ENCODE peak calls at places on chromosomes 6 and 20, in six cellular contexts. V, S, Y, F, T and A are unnamed samples.

GRCh38 chr6:28303570-28303969 is 22.2 kb downstream of the PGBD1 start:
- DNase-seq in T (no peak), F (no peak), S (no peak), V (no peak), Y (no peak), A (no peak)

GRCh38 chr20:34951652-34952051 is 4.0 kb downstream of the GSS start:
- DNase-seq in F (no peak), V (no peak), S (no peak), T (no peak), Y (no peak), A (no peak)

GRCh38 chr6:53862517-53863457 is 68.0 kb downstream of the LRRC1 start:
- DNase-seq in V (no peak), Y (no peak), T (no peak), S (no peak), F (no peak), A (no peak)

GRCh38 chr6:169843991-169844390 is 92.6 kb downstream of the ERMARD start:
- DNase-seq in T (peak), F (no peak), V (no peak), Y (no peak), S (no peak), A (no peak)

GRCh38 chr6:162443101-162443500 is 284.5 kb downstream of the PRKN start:
- DNase-seq in V (no peak), T (no peak), F (no peak), S (no peak), Y (no peak), A (peak)

GRCh38 chr6:12014027-12014872 is 2.1 kb downstream of the HIVEP1 start:
- DNase-seq in S (no peak), F (no peak), T (no peak), V (no peak), Y (no peak), A (no peak)

GRCh38 chr6:138970159-138970558 is 17.9 kb downstream of the REPS1 start:
- DNase-seq in T (no peak), F (no peak), Y (no peak), S (no peak), V (no peak), A (no peak)

GRCh38 chr6:149714442-149714841 is 3.5 kb downstream of the LATS1 start:
- DNase-seq in F (no peak), V (no peak), Y (no peak), S (no peak), T (no peak), A (no peak)

GRCh38 chr6:90074161-90074560 is 179.9 kb downstream of the GJA10 start:
- DNase-seq in V (no peak), Y (no peak), T (no peak), F (no peak), S (no peak), A (no peak)

GRCh38 chr20:56518126-56518525 is 6.4 kb upstream of the FAM209A start:
- DNase-seq in Y (no peak), V (no peak), S (no peak), F (no peak), T (no peak), A (no peak)

GRCh38 chr20:63099426-63100267 is 92.9 kb upstream of the BHLHE23 start:
- DNase-seq in T (no peak), F (no peak), Y (peak), S (no peak), V (no peak), A (peak)

GRCh38 chr6:40556023-40556422 is 31.1 kb downstream of the LRFN2 start:
- DNase-seq in T (no peak), S (no peak), V (no peak), F (no peak), Y (no peak), A (no peak)

GRCh38 chr6:149160943-149161342 is 156.6 kb upstream of the TAB2 start:
- DNase-seq in F (no peak), Y (no peak), S (no peak), T (no peak), V (no peak), A (no peak)

GRCh38 chr6:27040244-27041042 is 207.1 kb upstream of the PRSS16 start:
- DNase-seq in F (no peak), T (no peak), Y (no peak), S (no peak), V (no peak), A (no peak)

GRCh38 chr6:110357696-110358535 is at the start of gene METTL24:
- DNase-seq in F (no peak), V (no peak), Y (peak), T (no peak), S (peak), A (peak)

GRCh38 chr6:138493413-138493812 is 5.9 kb downstream of the NHSL1 start:
- DNase-seq in F (no peak), T (no peak), Y (no peak), V (no peak), S (no peak), A (no peak)

GRCh38 chr6:53451165-53451564 is 93.7 kb downstream of the GCLC start:
- DNase-seq in F (no peak), S (no peak), Y (no peak), V (no peak), T (no peak), A (no peak)

GRCh38 chr6:114288696-114289095 is 54.1 kb downstream of the HS3ST5 start:
- DNase-seq in V (no peak), Y (no peak), F (no peak), T (no peak), S (no peak), A (no peak)

GRCh38 chr20:56451056-56451765 is 17.2 kb upstream of the RTF2 start:
- DNase-seq in Y (no peak), T (no peak), F (no peak), S (no peak), V (no peak), A (no peak)

GRCh38 chr6:131858765-131859490 is 51.1 kb downstream of the ENPP1 start:
- DNase-seq in S (no peak), F (no peak), Y (no peak), V (no peak), T (no peak), A (no peak)

GRCh38 chr20:21503345-21503744 is 10.5 kb downstream of the NKX2-2 start:
- DNase-seq in Y (no peak), T (no peak), F (no peak), V (no peak), S (no peak), A (no peak)

GRCh38 chr6:37109714-37110454 is 60.1 kb upstream of the PIM1 start:
- DNase-seq in S (no peak), V (no peak), Y (no peak), F (no peak), T (no peak), A (no peak)

GRCh38 chr6:20365456-20365855 is 36.2 kb upstream of the E2F3 start:
- DNase-seq in F (no peak), V (no peak), T (no peak), S (no peak), Y (no peak), A (no peak)

GRCh38 chr6:148435386-148435785 is 92.7 kb downstream of the SASH1 start:
- DNase-seq in V (no peak), Y (no peak), T (no peak), S (no peak), F (no peak), A (no peak)

GRCh38 chr6:122754191-122754731 is 25.3 kb upstream of the FABP7 start:
- DNase-seq in S (no peak), Y (no peak), T (no peak), F (no peak), V (no peak), A (no peak)
- H3K4me3 ChIP-seq in S (no peak), Y (no peak), T (no peak), F (no peak), V (no peak), A (no peak)

GRCh38 chr20:50794181-50794845 is 548 bp upstream of the BCAS4 start:
- DNase-seq in V (no peak), S (no peak), F (no peak), T (no peak), Y (peak), A (no peak)
- H3K27ac ChIP-seq in V (no peak), S (peak), F (no peak), T (peak), Y (no peak), A (no peak)

GRCh38 chr6:2851727-2852513 is 10.3 kb upstream of the SERPINB1 start:
- DNase-seq in V (no peak), F (no peak), S (no peak), Y (no peak), T (no peak), A (no peak)
- TF ChIP-seq POLR2A in V (no peak), F (no peak), S (no peak), Y (no peak), T (no peak), A (no peak)

DNA sequence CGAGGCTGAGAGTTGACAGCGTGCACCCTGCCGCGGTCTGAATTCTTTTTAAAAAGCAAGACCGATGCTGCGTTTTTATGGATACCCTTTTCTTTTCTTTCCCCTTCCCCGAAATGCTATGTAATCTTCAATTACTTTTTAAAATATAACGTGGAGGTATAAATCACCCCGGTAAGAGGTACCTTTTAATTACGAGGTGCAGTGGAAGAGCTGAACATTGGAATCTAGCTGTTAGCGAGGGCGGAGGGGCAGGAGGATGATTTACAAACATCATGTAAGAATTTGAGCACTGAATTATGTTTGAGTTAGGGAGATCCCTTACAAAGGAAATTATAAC is 1.2 kb downstream of the EYA2 start:
- DNase-seq in F (no peak), S (no peak), Y (no peak), V (no peak), T (no peak), A (no peak)
- H3K4me3 ChIP-seq in F (no peak), S (no peak), Y (no peak), V (no peak), T (no peak), A (no peak)

GRCh38 chr20:48603819-48604405 is 223.9 kb downstream of the PREX1 start:
- DNase-seq in F (no peak), S (no peak), V (no peak), Y (no peak), T (peak), A (peak)
- H3K27ac ChIP-seq in F (no peak), S (no peak), V (no peak), Y (no peak), T (no peak), A (no peak)

GRCh38 chr6:109008537-109008950 is 86.1 kb downstream of the SESN1 start:
- DNase-seq in V (no peak), T (no peak), S (no peak), Y (peak), F (no peak), A (no peak)

GRCh38 chr6:109008951-109009760 is 85.5 kb downstream of the SESN1 start:
- DNase-seq in Y (peak), F (peak), V (peak), S (peak), T (peak), A (peak)

GRCh38 chr6:109010703-109011102 is 83.9 kb downstream of the SESN1 start:
- DNase-seq in T (no peak), F (no peak), Y (no peak), S (no peak), V (no peak), A (no peak)

GRCh38 chr6:109008061-109008460 is 86.6 kb downstream of the SESN1 start:
- DNase-seq in T (no peak), F (no peak), V (no peak), Y (no peak), S (no peak), A (no peak)

DNA sequence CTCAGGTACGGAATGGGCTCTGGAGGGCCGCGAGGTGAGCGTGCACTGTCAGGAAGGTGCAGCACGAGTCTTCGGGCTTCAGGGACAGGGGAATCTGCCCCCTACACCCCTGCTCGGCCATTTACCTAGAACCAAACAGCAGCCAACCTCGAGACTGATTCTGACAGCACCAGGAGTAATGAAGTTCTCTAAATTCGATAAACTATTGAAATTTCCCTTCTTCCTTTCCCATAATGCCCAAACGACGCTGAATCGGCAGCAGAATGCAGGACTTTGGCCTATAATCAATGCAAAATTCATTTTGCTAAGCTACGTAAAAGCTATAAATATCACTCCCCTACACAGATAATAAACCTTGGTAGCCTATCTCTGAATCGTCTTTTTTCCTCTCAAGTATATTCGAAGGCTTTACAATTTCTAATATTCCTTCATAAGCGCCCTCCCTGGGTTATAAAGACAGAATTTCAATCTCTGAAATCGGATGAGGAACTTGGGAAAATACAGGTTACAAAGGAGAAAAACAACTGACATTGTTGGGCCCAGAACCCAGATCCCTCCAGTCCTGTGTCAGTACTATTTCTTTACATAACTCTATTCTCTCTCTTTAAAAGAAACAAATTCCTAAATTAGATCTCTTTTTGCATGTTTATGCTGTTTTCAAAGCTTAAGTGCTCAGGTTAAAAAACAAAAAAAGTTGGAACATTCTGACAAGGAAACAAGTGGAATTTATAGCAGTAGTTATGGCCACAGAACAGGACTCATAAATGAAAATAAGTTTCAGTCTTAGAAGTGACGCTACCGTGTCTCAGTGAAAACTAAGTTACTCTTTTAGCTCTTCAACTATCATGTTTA is 84.7 kb downstream of the SESN1 start:
- DNase-seq in Y (no peak), V (no peak), S (no peak), T (no peak), F (no peak), A (no peak)
- TF ChIP-seq POLR2A in Y (no peak), V (no peak), S (no peak), T (no peak), F (no peak), A (no peak)

GRCh38 chr6:3282461-3283236 is 23.9 kb downstream of the PSMG4 start:
- DNase-seq in F (no peak), T (no peak), S (no peak), Y (no peak), V (no peak), A (no peak)

GRCh38 chr6:3280866-3281465 is 22.2 kb downstream of the PSMG4 start:
- DNase-seq in V (no peak), T (no peak), S (no peak), Y (no peak), F (no peak), A (peak)

GRCh38 chr6:3280091-3280490 is 21.3 kb downstream of the PSMG4 start:
- DNase-seq in Y (no peak), F (no peak), T (no peak), V (no peak), S (no peak), A (no peak)

GRCh38 chr6:3283241-3283640 is 24.5 kb downstream of the PSMG4 start:
- DNase-seq in F (no peak), Y (no peak), V (no peak), T (no peak), S (no peak), A (no peak)

DNA sequence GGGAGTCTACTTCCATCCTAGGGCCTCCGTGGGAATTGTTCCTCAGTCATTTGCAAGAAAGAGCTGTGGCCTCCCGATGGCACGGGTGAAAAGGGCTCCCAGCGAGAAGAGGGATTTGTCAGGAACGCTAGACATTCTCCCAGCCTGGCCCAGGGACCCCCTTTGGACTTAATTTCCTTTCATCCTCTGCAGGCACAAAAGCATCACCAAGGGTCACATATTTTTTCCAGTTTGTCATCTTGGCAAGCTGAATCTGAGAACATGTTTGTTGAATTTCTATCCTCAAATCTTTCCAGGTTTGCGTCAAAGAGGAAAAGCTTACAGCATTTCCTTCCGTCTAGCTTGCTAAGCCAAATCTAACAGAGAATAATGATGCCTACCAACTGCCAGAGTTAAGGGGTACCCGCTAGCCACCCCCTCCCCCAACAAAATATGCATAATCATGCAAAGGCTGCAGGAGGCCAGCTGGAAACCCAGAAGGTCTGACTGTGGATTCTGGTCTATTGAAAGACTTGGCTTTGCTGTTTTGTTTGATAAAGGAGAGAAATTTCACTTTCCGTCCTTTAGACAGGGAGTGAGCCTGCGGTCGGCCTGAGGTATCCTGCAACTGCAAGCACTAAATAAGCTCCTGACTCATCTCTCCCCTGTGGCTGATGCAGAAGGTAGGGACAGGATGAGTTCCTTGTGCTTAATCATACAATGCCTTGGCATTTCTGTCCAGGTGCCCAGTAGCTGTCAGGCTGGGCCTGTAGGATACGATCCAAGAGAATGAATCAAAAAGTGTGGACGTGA is 23.1 kb downstream of the PSMG4 start:
- DNase-seq in T (no peak), Y (no peak), V (no peak), S (peak), F (no peak), A (no peak)
- H3K4me3 ChIP-seq in T (no peak), Y (no peak), V (no peak), S (no peak), F (no peak), A (no peak)

DNA sequence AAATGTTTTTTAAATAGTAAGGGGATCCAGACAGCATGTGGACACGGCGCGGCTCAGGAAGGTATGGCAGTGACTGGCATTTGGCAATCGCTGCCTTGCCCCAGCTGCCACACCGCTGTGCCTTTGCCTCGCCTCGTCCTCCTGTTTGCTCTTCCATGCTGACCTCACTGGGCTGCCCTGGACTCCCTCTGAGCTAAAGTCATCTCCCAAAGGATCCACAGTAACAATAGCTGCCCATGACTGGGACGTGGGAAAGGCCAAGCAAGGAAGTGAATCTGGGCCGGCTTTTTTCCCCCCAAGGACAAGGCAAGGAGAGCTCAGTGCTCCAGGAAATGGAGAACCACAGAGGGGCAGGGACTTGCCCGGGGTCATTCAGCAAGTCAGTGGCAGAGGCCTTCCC is 48.1 kb downstream of the JPH2 start:
- DNase-seq in T (no peak), V (peak), S (no peak), F (no peak), Y (no peak), A (no peak)
- H3K27ac ChIP-seq in T (no peak), V (peak), S (no peak), F (no peak), Y (no peak), A (no peak)

GRCh38 chr20:3470208-3470626 is 601 bp upstream of the ATRN start:
- DNase-seq in F (no peak), V (no peak), T (no peak), S (no peak), Y (no peak), A (no peak)

GRCh38 chr20:3473324-3473723 is 2.5 kb downstream of the ATRN start:
- DNase-seq in S (no peak), F (no peak), Y (no peak), T (no peak), V (no peak), A (peak)

GRCh38 chr20:3471397-3472021 is 691 bp downstream of the ATRN start:
- DNase-seq in F (no peak), Y (peak), T (no peak), S (no peak), V (peak), A (no peak)

GRCh38 chr20:3472105-3472504 is 1.3 kb downstream of the ATRN start:
- DNase-seq in S (no peak), V (no peak), F (no peak), T (no peak), Y (no peak), A (no peak)

GRCh38 chr20:3470627-3471396 is at the start of gene ATRN:
- DNase-seq in F (peak), T (peak), V (peak), Y (peak), S (peak), A (peak)
- TF ChIP-seq POLR2A in F (peak), T (peak), V (peak), Y (peak), S (peak), A (peak)

GRCh38 chr6:161436106-161436876 is 162.4 kb upstream of the AGPAT4 start:
- DNase-seq in S (no peak), T (no peak), Y (no peak), F (no peak), V (no peak), A (no peak)

GRCh38 chr6:161434331-161434730 is 160.5 kb upstream of the AGPAT4 start:
- DNase-seq in Y (no peak), S (no peak), F (no peak), V (peak), T (no peak), A (no peak)

GRCh38 chr6:161435426-161436065 is 161.7 kb upstream of the AGPAT4 start:
- DNase-seq in V (no peak), T (no peak), F (no peak), S (no peak), Y (no peak), A (no peak)

GRCh38 chr6:161432546-161432945 is 158.7 kb upstream of the AGPAT4 start:
- DNase-seq in V (no peak), F (no peak), Y (no peak), S (no peak), T (no peak), A (no peak)

DNA sequence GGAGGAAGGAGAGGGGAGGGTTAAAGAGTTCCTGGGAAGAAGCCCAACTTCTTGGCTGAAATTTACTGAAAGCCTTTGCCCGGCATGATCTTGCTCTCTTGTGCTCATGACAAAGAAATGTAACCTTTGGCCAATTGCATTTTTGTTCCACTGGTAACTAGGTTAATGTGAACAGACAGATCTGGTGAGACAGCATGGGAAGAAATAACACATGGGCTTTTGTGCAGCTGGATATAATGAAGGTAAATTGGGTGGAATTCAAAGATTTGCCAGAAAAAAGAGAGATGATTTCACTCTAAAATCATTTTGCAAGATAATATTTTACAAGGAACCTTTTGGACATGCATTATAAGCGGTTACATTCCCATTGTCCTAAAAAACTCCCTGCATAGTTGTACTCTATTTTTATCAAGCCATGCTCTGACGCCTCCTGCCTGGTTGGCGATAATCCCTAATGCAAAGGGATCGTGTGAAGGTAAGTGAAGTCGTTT is 161.1 kb upstream of the AGPAT4 start:
- DNase-seq in V (peak), F (no peak), T (no peak), Y (no peak), S (no peak), A (no peak)
- H3K4me3 ChIP-seq in V (no peak), F (no peak), T (no peak), Y (no peak), S (peak), A (no peak)